ENCODE peak calls at places on chromosomes 11 and 22, in seven cellular contexts. S, D, L, Y, A, U and O are unnamed samples.

GRCh38 chr22:30396871-30397655 is at the start of gene SEC14L2:
- DNase-seq in S (peak; percentile 85), D (peak; percentile 88), L (no peak), Y (no peak), A (peak; percentile 78), U (peak; percentile 52), O (no peak)

GRCh38 chr11:2577071-2578005 is 122.5 kb downstream of the KCNQ1OT1 start:
- DNase-seq in S (no peak), D (peak; percentile 50), L (no peak), Y (peak; percentile 64), A (peak; percentile 60), U (no peak), O (no peak)

GRCh38 chr22:30188911-30189310 is 57.6 kb downstream of the LIF start:
- DNase-seq in S (no peak), D (no peak), L (peak; percentile 57), Y (no peak), A (no peak), U (no peak), O (no peak)

GRCh38 chr22:42399315-42400271 is 32.6 kb downstream of the NFAM1 start:
- DNase-seq in S (peak; percentile 54), D (no peak), L (no peak), Y (peak; percentile 87), A (peak; percentile 40), U (no peak), O (no peak)

GRCh38 chr11:33329705-33330329 is 72.6 kb downstream of the HIPK3 start:
- DNase-seq in S (peak; percentile 73), D (peak; percentile 71), L (peak; percentile 50), Y (no peak), A (peak; percentile 50), U (peak; percentile 75), O (peak; percentile 38)

GRCh38 chr11:35487532-35488078 is 37.8 kb downstream of the PAMR1 start:
- DNase-seq in S (peak; percentile 94), D (no peak), L (peak; percentile 7), Y (no peak), A (no peak), U (peak; percentile 37), O (no peak)

GRCh38 chr11:266676-267439 is 11.3 kb upstream of the NLRP6 start:
- DNase-seq in S (peak; percentile 19), D (no peak), L (no peak), Y (peak; percentile 83), A (no peak), U (no peak), O (no peak)

GRCh38 chr11:103325686-103326069 is 216.5 kb downstream of the DYNC2H1 start:
- DNase-seq in S (peak; percentile 63), D (no peak), L (no peak), Y (no peak), A (no peak), U (no peak), O (no peak)

GRCh38 chr11:13010737-13011342 is 1.7 kb downstream of the RASSF10 start:
- DNase-seq in S (peak; percentile 51), D (no peak), L (no peak), Y (no peak), A (peak; percentile 13), U (peak; percentile 9), O (no peak)

GRCh38 chr11:75591371-75591770 is 29.3 kb downstream of the SERPINH1 start:
- DNase-seq in S (no peak), D (no peak), L (no peak), Y (no peak), A (no peak), U (no peak), O (no peak)

GRCh38 chr22:45164217-45165123 is 745 bp downstream of the NUP50 start:
- DNase-seq in S (peak; percentile 45), D (peak; percentile 75), L (no peak), Y (peak; percentile 91), A (peak; percentile 32), U (peak; percentile 30), O (no peak)

GRCh38 chr11:10328314-10329090 is 23.6 kb downstream of the ADM start:
- DNase-seq in S (no peak), D (no peak), L (no peak), Y (no peak), A (no peak), U (peak; percentile 94), O (no peak)

GRCh38 chr11:13313005-13313819 is 35.6 kb downstream of the BMAL1 start:
- DNase-seq in S (no peak), D (no peak), L (no peak), Y (peak; percentile 48), A (no peak), U (no peak), O (no peak)

GRCh38 chr11:6812391-6813005 is 13.0 kb upstream of the OR6A2 start:
- DNase-seq in S (peak; percentile 77), D (no peak), L (peak; percentile 48), Y (no peak), A (no peak), U (peak; percentile 48), O (peak; percentile 65)

GRCh38 chr22:24834845-24835570 is 29.0 kb downstream of the SGSM1 start:
- DNase-seq in S (peak; percentile 85), D (no peak), L (peak; percentile 32), Y (peak; percentile 10), A (no peak), U (peak; percentile 26), O (no peak)

GRCh38 chr22:28962042-28962554 is 78.7 kb downstream of the ZNRF3 start:
- DNase-seq in S (no peak), D (no peak), L (no peak), Y (no peak), A (no peak), U (no peak), O (no peak)

GRCh38 chr11:127345819-127346459 is 345.4 kb upstream of the KIRREL3 start:
- DNase-seq in S (peak; percentile 72), D (no peak), L (peak; percentile 13), Y (no peak), A (no peak), U (no peak), O (peak; percentile 22)

GRCh38 chr22:31652911-31653684 is 8.9 kb downstream of the PISD start:
- DNase-seq in S (no peak), D (no peak), L (peak; percentile 22), Y (no peak), A (no peak), U (no peak), O (no peak)

GRCh38 chr11:86115542-86116385 is 46.9 kb upstream of the PICALM start:
- DNase-seq in S (no peak), D (no peak), L (no peak), Y (no peak), A (no peak), U (no peak), O (no peak)

GRCh38 chr11:67543585-67543984 is 20.3 kb upstream of the CABP2 start:
- DNase-seq in S (no peak), D (no peak), L (no peak), Y (no peak), A (no peak), U (no peak), O (no peak)

GRCh38 chr22:39278040-39278439 is 33.3 kb upstream of the PDGFB start:
- DNase-seq in S (peak; percentile 38), D (no peak), L (no peak), Y (no peak), A (no peak), U (no peak), O (no peak)

GRCh38 chr22:39279170-39279850 is 34.5 kb upstream of the PDGFB start:
- DNase-seq in S (peak; percentile 45), D (no peak), L (no peak), Y (no peak), A (no peak), U (peak; percentile 57), O (no peak)

GRCh38 chr22:39276461-39277134 is 31.8 kb upstream of the PDGFB start:
- DNase-seq in S (no peak), D (no peak), L (no peak), Y (no peak), A (no peak), U (no peak), O (no peak)

GRCh38 chr22:39275814-39276443 is 31.1 kb upstream of the PDGFB start:
- DNase-seq in S (no peak), D (no peak), L (no peak), Y (no peak), A (no peak), U (no peak), O (no peak)

DNA sequence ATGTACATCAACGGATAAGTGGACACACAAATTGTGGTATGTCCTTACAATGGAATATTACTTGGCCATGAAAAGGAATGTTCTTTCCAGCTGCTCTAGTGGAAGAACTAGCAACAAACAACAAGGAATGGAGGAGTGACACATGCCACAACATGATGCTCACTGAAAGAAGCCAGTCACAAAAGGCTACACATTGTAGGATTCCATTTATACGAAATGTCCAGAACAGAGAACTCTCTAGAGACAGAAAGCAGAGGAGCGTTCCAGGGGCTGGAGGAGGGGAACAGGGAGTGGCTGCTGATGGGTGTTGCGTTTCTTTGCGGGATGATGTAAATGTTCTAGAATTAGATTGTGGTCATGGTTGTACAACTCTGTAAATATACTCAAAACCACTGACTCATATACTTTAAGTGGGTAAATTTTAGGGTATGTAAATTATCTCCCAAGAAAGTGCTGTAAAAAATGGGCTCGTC is 32.4 kb upstream of the PDGFB start:
- DNase-seq in S (no peak), D (no peak), L (no peak), Y (no peak), A (no peak), U (no peak), O (no peak)
- H3K27me3 ChIP-seq in S (no peaks in the 10 kb centered on the region), D (no peaks in the 10 kb centered on the region), L (peaks cover 36% of the 10 kb centered on the region), Y (peaks cover 2% of the 10 kb centered on the region), A (peaks cover 10% of the 10 kb centered on the region), U (no peaks in the 10 kb centered on the region), O (no peaks in the 10 kb centered on the region)

GRCh38 chr11:11849127-11849746 is 7.5 kb downstream of the USP47 start:
- DNase-seq in S (peak; percentile 83), D (no peak), L (peak; percentile 60), Y (peak; percentile 80), A (peak; percentile 53), U (peak; percentile 64), O (no peak)
- H3K4me1 ChIP-seq in S (peaks cover 43% of the 10 kb centered on the region), D (peaks cover 79% of the 10 kb centered on the region), L (peaks cover 63% of the 10 kb centered on the region), Y (peaks cover 53% of the 10 kb centered on the region), A (peaks cover 18% of the 10 kb centered on the region), U (peaks cover 11% of the 10 kb centered on the region), O (peaks cover 47% of the 10 kb centered on the region)

DNA sequence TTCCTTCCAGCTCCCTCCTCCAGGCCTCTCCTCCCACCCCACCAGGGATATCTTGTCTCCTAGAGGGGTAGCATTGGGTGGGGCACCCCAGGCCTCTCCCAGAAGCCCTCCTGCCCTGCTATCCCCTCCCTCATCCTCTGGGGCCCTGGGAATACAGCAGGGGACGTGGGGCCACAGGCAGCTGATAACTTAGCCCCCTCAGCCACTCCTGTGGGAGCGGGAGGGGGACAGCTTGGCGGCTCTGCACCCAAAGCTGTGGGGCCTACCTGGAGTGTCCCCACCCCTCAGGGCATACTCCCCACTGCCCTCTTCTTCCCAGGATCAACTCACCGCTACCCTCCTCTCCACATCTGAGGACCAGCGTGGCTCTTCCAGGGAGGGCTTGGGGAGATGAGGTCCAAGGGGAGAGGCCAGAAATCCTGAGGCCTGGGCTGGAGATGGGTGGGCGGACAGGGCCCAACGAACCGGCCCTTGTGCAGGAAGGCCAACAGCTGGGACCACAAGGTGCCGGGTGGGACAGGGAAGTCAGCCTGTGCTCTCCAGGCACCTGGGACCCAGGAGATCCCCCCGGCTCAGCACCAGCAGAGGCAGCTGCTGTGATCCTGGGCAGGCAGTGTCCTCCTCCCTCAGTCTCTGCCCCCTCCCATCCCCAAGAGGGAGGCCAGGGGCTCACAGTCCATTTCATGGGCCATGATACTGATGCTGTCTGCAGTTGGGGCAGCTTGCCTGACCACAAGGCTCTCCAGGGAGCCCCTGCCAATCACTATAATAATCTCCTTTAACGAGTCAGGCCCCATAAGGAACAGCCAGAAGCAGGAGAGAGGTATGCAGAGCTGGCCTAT is 23.2 kb downstream of the NEAT1 start:
- DNase-seq in S (no peak), D (peak; percentile 76), L (no peak), Y (peak; percentile 78), A (no peak), U (peak; percentile 55), O (no peak)
- TF ChIP-seq POLR2AphosphoS5 in S (no peak), D (peak; percentile 56), L (no peak), Y (peak; percentile 74), A (no peak), U (peak; percentile 32), O (no peak)

GRCh38 chr11:19246816-19247215 is 6.1 kb upstream of the E2F8 start:
- DNase-seq in S (no peak), D (no peak), L (no peak), Y (no peak), A (no peak), U (no peak), O (no peak)
- H3K27me3 ChIP-seq in S (peaks cover 30% of the 10 kb centered on the region), D (peaks cover 15% of the 10 kb centered on the region), L (no peaks in the 10 kb centered on the region), Y (peaks cover 10% of the 10 kb centered on the region), A (peaks cover 20% of the 10 kb centered on the region), U (peaks cover 8% of the 10 kb centered on the region), O (no peaks in the 10 kb centered on the region)